ENCODE peak calls at places on chromosomes 6 and 20, in ten cellular contexts. One of them, this sample, is unnamed.

GRCh38 chr20:17624551-17625245 is 54.8 kb downstream of the DSTN start:
- DNase-seq in pulmonary artery endothelial cell: no peak
- DNase-seq in T-helper 9 cell: no peak
- DNase-seq in NCI-H774: no peak
- DNase-seq in left colon: peak
- DNase-seq in EH: no peak
- DNase-seq in NCI-H1105: no peak
- DNase-seq in NCI-H2081: no peak
- DNase-seq in activated effector memory CD4-positive, alpha-beta T cell treated with Interleukin-2 at 50 U/mL for 16 hours: no peak
- DNase-seq in fibroblast of pulmonary artery: no peak
- DNase-seq in this sample: no peak

GRCh38 chr20:15900443-15900842 is 672.8 kb downstream of the KIF16B start:
- DNase-seq in NCI-H1105: no peak
- DNase-seq in fibroblast of pulmonary artery: no peak
- DNase-seq in NCI-H774: no peak
- DNase-seq in activated effector memory CD4-positive, alpha-beta T cell treated with Interleukin-2 at 50 U/mL for 16 hours: no peak
- DNase-seq in T-helper 9 cell: no peak
- DNase-seq in pulmonary artery endothelial cell: no peak
- DNase-seq in EH: no peak
- DNase-seq in left colon: no peak
- DNase-seq in NCI-H2081: no peak
- DNase-seq in this sample: no peak

GRCh38 chr20:61890210-61890609 is 175.5 kb downstream of the TAF4 start:
- DNase-seq in activated effector memory CD4-positive, alpha-beta T cell treated with Interleukin-2 at 50 U/mL for 16 hours: no peak
- DNase-seq in pulmonary artery endothelial cell: no peak
- DNase-seq in NCI-H1105: no peak
- DNase-seq in T-helper 9 cell: no peak
- DNase-seq in fibroblast of pulmonary artery: no peak
- DNase-seq in NCI-H774: no peak
- DNase-seq in EH: no peak
- DNase-seq in left colon: no peak
- DNase-seq in NCI-H2081: no peak
- DNase-seq in this sample: no peak

GRCh38 chr6:83199865-83200230 is 6.7 kb downstream of the RWDD2A start:
- DNase-seq in NCI-H1105: no peak
- DNase-seq in T-helper 9 cell: no peak
- DNase-seq in NCI-H2081: no peak
- DNase-seq in left colon: no peak
- DNase-seq in fibroblast of pulmonary artery: peak
- DNase-seq in pulmonary artery endothelial cell: peak
- DNase-seq in EH: peak
- DNase-seq in NCI-H774: no peak
- DNase-seq in activated effector memory CD4-positive, alpha-beta T cell treated with Interleukin-2 at 50 U/mL for 16 hours: no peak
- DNase-seq in this sample: no peak

GRCh38 chr6:1759877-1760276 is 150.2 kb downstream of the FOXC1 start:
- DNase-seq in activated effector memory CD4-positive, alpha-beta T cell treated with Interleukin-2 at 50 U/mL for 16 hours: no peak
- DNase-seq in NCI-H774: no peak
- DNase-seq in NCI-H2081: no peak
- DNase-seq in left colon: no peak
- DNase-seq in EH: no peak
- DNase-seq in T-helper 9 cell: no peak
- DNase-seq in pulmonary artery endothelial cell: no peak
- DNase-seq in NCI-H1105: no peak
- DNase-seq in fibroblast of pulmonary artery: no peak
- DNase-seq in this sample: no peak

GRCh38 chr6:127051571-127052260 is 66.8 kb upstream of the RSPO3 start:
- DNase-seq in NCI-H2081: no peak
- DNase-seq in NCI-H1105: no peak
- DNase-seq in left colon: no peak
- DNase-seq in activated effector memory CD4-positive, alpha-beta T cell treated with Interleukin-2 at 50 U/mL for 16 hours: no peak
- DNase-seq in pulmonary artery endothelial cell: no peak
- DNase-seq in NCI-H774: no peak
- DNase-seq in T-helper 9 cell: no peak
- DNase-seq in EH: peak
- DNase-seq in fibroblast of pulmonary artery: peak
- DNase-seq in this sample: no peak

GRCh38 chr6:679282-679681 is 13.7 kb downstream of the EXOC2 start:
- DNase-seq in activated effector memory CD4-positive, alpha-beta T cell treated with Interleukin-2 at 50 U/mL for 16 hours: no peak
- DNase-seq in NCI-H774: no peak
- DNase-seq in EH: no peak
- DNase-seq in pulmonary artery endothelial cell: no peak
- DNase-seq in NCI-H2081: no peak
- DNase-seq in NCI-H1105: no peak
- DNase-seq in fibroblast of pulmonary artery: no peak
- DNase-seq in T-helper 9 cell: no peak
- DNase-seq in left colon: no peak
- DNase-seq in this sample: no peak

GRCh38 chr6:133973109-133973971 is 20.3 kb downstream of the TBPL1 start:
- DNase-seq in fibroblast of pulmonary artery: peak
- DNase-seq in NCI-H2081: peak
- DNase-seq in NCI-H1105: peak
- DNase-seq in left colon: no peak
- DNase-seq in T-helper 9 cell: no peak
- DNase-seq in NCI-H774: peak
- DNase-seq in pulmonary artery endothelial cell: no peak
- DNase-seq in EH: peak
- DNase-seq in activated effector memory CD4-positive, alpha-beta T cell treated with Interleukin-2 at 50 U/mL for 16 hours: no peak
- DNase-seq in this sample: peak

GRCh38 chr6:97187951-97188350 is 95.1 kb downstream of the MMS22L start:
- DNase-seq in NCI-H1105: no peak
- DNase-seq in EH: peak
- DNase-seq in left colon: no peak
- DNase-seq in activated effector memory CD4-positive, alpha-beta T cell treated with Interleukin-2 at 50 U/mL for 16 hours: no peak
- DNase-seq in NCI-H2081: no peak
- DNase-seq in T-helper 9 cell: no peak
- DNase-seq in pulmonary artery endothelial cell: no peak
- DNase-seq in fibroblast of pulmonary artery: no peak
- DNase-seq in NCI-H774: no peak
- DNase-seq in this sample: no peak

GRCh38 chr20:32709528-32710121 is 33.6 kb downstream of the COMMD7 start:
- DNase-seq in left colon: no peak
- DNase-seq in activated effector memory CD4-positive, alpha-beta T cell treated with Interleukin-2 at 50 U/mL for 16 hours: no peak
- DNase-seq in NCI-H2081: no peak
- DNase-seq in T-helper 9 cell: no peak
- DNase-seq in NCI-H774: no peak
- DNase-seq in NCI-H1105: no peak
- DNase-seq in pulmonary artery endothelial cell: no peak
- DNase-seq in fibroblast of pulmonary artery: peak
- DNase-seq in EH: peak
- DNase-seq in this sample: no peak

GRCh38 chr6:148223424-148223842 is 119.2 kb upstream of the SASH1 start:
- DNase-seq in NCI-H2081: no peak
- DNase-seq in activated effector memory CD4-positive, alpha-beta T cell treated with Interleukin-2 at 50 U/mL for 16 hours: no peak
- DNase-seq in EH: peak
- DNase-seq in NCI-H1105: no peak
- DNase-seq in pulmonary artery endothelial cell: no peak
- DNase-seq in NCI-H774: no peak
- DNase-seq in left colon: no peak
- DNase-seq in T-helper 9 cell: no peak
- DNase-seq in fibroblast of pulmonary artery: peak
- DNase-seq in this sample: no peak

GRCh38 chr6:158654498-158654897 is 4.6 kb downstream of the SYTL3 start:
- DNase-seq in NCI-H1105: peak
- DNase-seq in NCI-H774: no peak
- DNase-seq in NCI-H2081: no peak
- DNase-seq in EH: peak
- DNase-seq in left colon: peak
- DNase-seq in pulmonary artery endothelial cell: no peak
- DNase-seq in activated effector memory CD4-positive, alpha-beta T cell treated with Interleukin-2 at 50 U/mL for 16 hours: no peak
- DNase-seq in fibroblast of pulmonary artery: peak
- DNase-seq in T-helper 9 cell: no peak
- DNase-seq in this sample: peak

GRCh38 chr6:157822221-157823000 is 635 bp upstream of the SNX9 start:
- DNase-seq in EH: no peak
- DNase-seq in left colon: no peak
- DNase-seq in NCI-H774: no peak
- DNase-seq in fibroblast of pulmonary artery: no peak
- DNase-seq in NCI-H2081: no peak
- DNase-seq in NCI-H1105: no peak
- DNase-seq in pulmonary artery endothelial cell: no peak
- DNase-seq in activated effector memory CD4-positive, alpha-beta T cell treated with Interleukin-2 at 50 U/mL for 16 hours: no peak
- DNase-seq in T-helper 9 cell: no peak
- DNase-seq in this sample: no peak

GRCh38 chr20:47785900-47786762 is 850 bp upstream of the SULF2 start:
- DNase-seq in fibroblast of pulmonary artery: peak
- DNase-seq in NCI-H1105: peak
- DNase-seq in T-helper 9 cell: no peak
- DNase-seq in NCI-H774: no peak
- DNase-seq in left colon: peak
- DNase-seq in activated effector memory CD4-positive, alpha-beta T cell treated with Interleukin-2 at 50 U/mL for 16 hours: no peak
- DNase-seq in EH: peak
- DNase-seq in NCI-H2081: no peak
- DNase-seq in pulmonary artery endothelial cell: peak
- DNase-seq in this sample: peak

GRCh38 chr20:37737806-37738442 is 44.1 kb downstream of the CTNNBL1 start:
- DNase-seq in pulmonary artery endothelial cell: no peak
- DNase-seq in activated effector memory CD4-positive, alpha-beta T cell treated with Interleukin-2 at 50 U/mL for 16 hours: no peak
- DNase-seq in NCI-H774: no peak
- DNase-seq in EH: no peak
- DNase-seq in NCI-H1105: no peak
- DNase-seq in left colon: no peak
- DNase-seq in fibroblast of pulmonary artery: peak
- DNase-seq in T-helper 9 cell: no peak
- DNase-seq in NCI-H2081: no peak
- DNase-seq in this sample: no peak

GRCh38 chr6:127971386-127971785 is 70.5 kb upstream of the THEMIS start:
- DNase-seq in T-helper 9 cell: no peak
- DNase-seq in EH: peak
- DNase-seq in NCI-H2081: no peak
- DNase-seq in left colon: no peak
- DNase-seq in fibroblast of pulmonary artery: no peak
- DNase-seq in pulmonary artery endothelial cell: no peak
- DNase-seq in activated effector memory CD4-positive, alpha-beta T cell treated with Interleukin-2 at 50 U/mL for 16 hours: no peak
- DNase-seq in NCI-H1105: no peak
- DNase-seq in NCI-H774: no peak
- DNase-seq in this sample: no peak

GRCh38 chr20:18613553-18613952 is 25.7 kb downstream of the DTD1 start:
- DNase-seq in T-helper 9 cell: no peak
- DNase-seq in left colon: no peak
- DNase-seq in fibroblast of pulmonary artery: no peak
- DNase-seq in activated effector memory CD4-positive, alpha-beta T cell treated with Interleukin-2 at 50 U/mL for 16 hours: no peak
- DNase-seq in pulmonary artery endothelial cell: no peak
- DNase-seq in NCI-H774: no peak
- DNase-seq in NCI-H2081: no peak
- DNase-seq in EH: no peak
- DNase-seq in NCI-H1105: no peak
- DNase-seq in this sample: no peak

GRCh38 chr6:72739368-72739779 is 117.5 kb downstream of the KCNQ5 start:
- DNase-seq in activated effector memory CD4-positive, alpha-beta T cell treated with Interleukin-2 at 50 U/mL for 16 hours: no peak
- DNase-seq in NCI-H2081: no peak
- DNase-seq in T-helper 9 cell: no peak
- DNase-seq in NCI-H1105: no peak
- DNase-seq in NCI-H774: no peak
- DNase-seq in left colon: no peak
- DNase-seq in pulmonary artery endothelial cell: no peak
- DNase-seq in fibroblast of pulmonary artery: no peak
- DNase-seq in EH: no peak
- DNase-seq in this sample: no peak

GRCh38 chr20:20457392-20458126 is 89.7 kb downstream of the INSM1 start:
- DNase-seq in pulmonary artery endothelial cell: no peak
- DNase-seq in EH: peak
- DNase-seq in NCI-H2081: peak
- DNase-seq in left colon: no peak
- DNase-seq in fibroblast of pulmonary artery: peak
- DNase-seq in NCI-H774: peak
- DNase-seq in NCI-H1105: no peak
- DNase-seq in T-helper 9 cell: no peak
- DNase-seq in activated effector memory CD4-positive, alpha-beta T cell treated with Interleukin-2 at 50 U/mL for 16 hours: no peak
- DNase-seq in this sample: no peak

GRCh38 chr6:20417819-20418218 is 16.1 kb downstream of the E2F3 start:
- DNase-seq in NCI-H774: no peak
- DNase-seq in NCI-H2081: no peak
- DNase-seq in EH: no peak
- DNase-seq in fibroblast of pulmonary artery: no peak
- DNase-seq in left colon: no peak
- DNase-seq in pulmonary artery endothelial cell: no peak
- DNase-seq in NCI-H1105: no peak
- DNase-seq in T-helper 9 cell: no peak
- DNase-seq in activated effector memory CD4-positive, alpha-beta T cell treated with Interleukin-2 at 50 U/mL for 16 hours: no peak
- DNase-seq in this sample: no peak

GRCh38 chr6:83592770-83593394 is 80.5 kb downstream of the PRSS35 start:
- DNase-seq in EH: peak
- DNase-seq in NCI-H2081: no peak
- DNase-seq in T-helper 9 cell: no peak
- DNase-seq in activated effector memory CD4-positive, alpha-beta T cell treated with Interleukin-2 at 50 U/mL for 16 hours: no peak
- DNase-seq in pulmonary artery endothelial cell: no peak
- DNase-seq in NCI-H774: no peak
- DNase-seq in fibroblast of pulmonary artery: peak
- DNase-seq in left colon: no peak
- DNase-seq in NCI-H1105: no peak
- DNase-seq in this sample: no peak

GRCh38 chr20:19885981-19886665 is 128.1 kb downstream of the RIN2 start:
- DNase-seq in activated effector memory CD4-positive, alpha-beta T cell treated with Interleukin-2 at 50 U/mL for 16 hours: no peak
- DNase-seq in T-helper 9 cell: no peak
- DNase-seq in NCI-H774: no peak
- DNase-seq in NCI-H1105: no peak
- DNase-seq in pulmonary artery endothelial cell: peak
- DNase-seq in EH: peak
- DNase-seq in fibroblast of pulmonary artery: peak
- DNase-seq in left colon: peak
- DNase-seq in NCI-H2081: peak
- DNase-seq in this sample: peak

GRCh38 chr6:169070506-169071176 is 183.0 kb downstream of the THBS2 start:
- DNase-seq in left colon: peak
- DNase-seq in NCI-H1105: no peak
- DNase-seq in T-helper 9 cell: no peak
- DNase-seq in NCI-H2081: no peak
- DNase-seq in activated effector memory CD4-positive, alpha-beta T cell treated with Interleukin-2 at 50 U/mL for 16 hours: no peak
- DNase-seq in NCI-H774: no peak
- DNase-seq in fibroblast of pulmonary artery: peak
- DNase-seq in EH: peak
- DNase-seq in pulmonary artery endothelial cell: no peak
- DNase-seq in this sample: no peak

GRCh38 chr6:36180126-36180525 is 16.4 kb upstream of the BRPF3 start:
- DNase-seq in pulmonary artery endothelial cell: no peak
- DNase-seq in activated effector memory CD4-positive, alpha-beta T cell treated with Interleukin-2 at 50 U/mL for 16 hours: no peak
- DNase-seq in NCI-H1105: no peak
- DNase-seq in EH: no peak
- DNase-seq in fibroblast of pulmonary artery: no peak
- DNase-seq in T-helper 9 cell: no peak
- DNase-seq in NCI-H774: no peak
- DNase-seq in left colon: no peak
- DNase-seq in NCI-H2081: no peak
- DNase-seq in this sample: no peak

GRCh38 chr20:43537921-43538854 is 20.6 kb upstream of the SGK2 start:
- DNase-seq in fibroblast of pulmonary artery: peak
- DNase-seq in activated effector memory CD4-positive, alpha-beta T cell treated with Interleukin-2 at 50 U/mL for 16 hours: no peak
- DNase-seq in T-helper 9 cell: peak
- DNase-seq in left colon: no peak
- DNase-seq in NCI-H1105: peak
- DNase-seq in EH: peak
- DNase-seq in NCI-H774: peak
- DNase-seq in pulmonary artery endothelial cell: no peak
- DNase-seq in NCI-H2081: peak
- DNase-seq in this sample: peak